ENCODE peak calls at places on chromosomes 16 and 17, in four cellular contexts. F, I, H and G are unnamed samples.

GRCh38 chr17:74213897-74214386 is 571 bp downstream of the TTYH2 start:
- DNase-seq in H (peak; percentile 44), F (no peak), I (no peak), G (no peak)

GRCh38 chr16:56878455-56878854 is 13.4 kb downstream of the SLC12A3 start:
- DNase-seq in H (no peak), I (no peak), F (no peak), G (no peak)

GRCh38 chr17:40331743-40332641 is 23.0 kb downstream of the RARA start:
- DNase-seq in I (no peak), F (peak; percentile 92), H (no peak), G (no peak)

GRCh38 chr16:89375021-89375420 is 115.3 kb downstream of the ANKRD11 start:
- DNase-seq in H (no peak), I (no peak), F (no peak), G (peak; percentile 61)

GRCh38 chr17:67378444-67379250 is 1.6 kb downstream of the PITPNC1 start:
- DNase-seq in I (no peak), H (peak; percentile 90), F (peak; percentile 81), G (peak; percentile 89)

GRCh38 chr16:69089091-69089912 is 16.2 kb upstream of the HAS3 start:
- DNase-seq in H (peak; percentile 75), F (peak; percentile 50), I (no peak), G (peak; percentile 82)

GRCh38 chr17:58587713-58588117 is 73.3 kb upstream of the MTMR4 start:
- DNase-seq in F (peak; percentile 53), H (peak; percentile 79), I (no peak), G (peak; percentile 72)

GRCh38 chr17:9987779-9988585 is 82.9 kb upstream of the RCVRN start:
- DNase-seq in F (peak; percentile 37), H (peak; percentile 68), I (no peak), G (peak; percentile 61)

GRCh38 chr17:21019976-21020575 is 22.7 kb downstream of the USP22 start:
- DNase-seq in I (no peak), H (peak; percentile 44), F (peak; percentile 69), G (peak; percentile 77)

GRCh38 chr17:73422121-73422520 is 110.3 kb upstream of the CDC42EP4 start:
- DNase-seq in F (no peak), H (no peak), I (no peak), G (no peak)

GRCh38 chr16:70681382-70682238 is 4.2 kb downstream of the MTSS2 start:
- DNase-seq in F (no peak), H (no peak), I (no peak), G (no peak)

GRCh38 chr17:81712468-81713003 is 452 bp downstream of the SLC25A10 start:
- DNase-seq in I (no peak), H (no peak), F (no peak), G (no peak)

GRCh38 chr17:38538906-38539305 is 66.8 kb downstream of the SRCIN1 start:
- DNase-seq in H (no peak), F (no peak), I (no peak), G (no peak)

GRCh38 chr17:34412534-34412933 is 49.5 kb upstream of the CCL1 start:
- DNase-seq in H (no peak), I (no peak), F (no peak), G (no peak)

GRCh38 chr17:32161506-32162365 is 19.4 kb downstream of the RHOT1 start:
- DNase-seq in F (no peak), I (peak; percentile 50), H (no peak), G (no peak)

GRCh38 chr17:66717680-66718079 is 117.2 kb upstream of the CACNG5 start:
- DNase-seq in I (no peak), H (no peak), F (no peak), G (peak; percentile 88)

GRCh38 chr17:16013943-16014407 is 14.4 kb downstream of the TTC19 start:
- DNase-seq in H (peak; percentile 64), I (peak; percentile 21), F (no peak), G (no peak)

GRCh38 chr17:34579979-34580684 is 750 bp downstream of the TMEM132E start:
- DNase-seq in I (no peak), F (peak; percentile 37), H (peak; percentile 72), G (no peak)

GRCh38 chr17:74759941-74760340 is 11.5 kb downstream of the NHERF1 start:
- DNase-seq in F (no peak), I (no peak), H (peak; percentile 54), G (no peak)

GRCh38 chr17:2051388-2052237 is 3.3 kb upstream of the HIC1 start:
- DNase-seq in H (no peak), I (no peak), F (no peak), G (no peak)
- H3K4me3 ChIP-seq in H (peak overlapping the region; percentile 50), I (no peak overlapping the region), F (peak overlapping the region; percentile 59), G (no peak overlapping the region)

DNA sequence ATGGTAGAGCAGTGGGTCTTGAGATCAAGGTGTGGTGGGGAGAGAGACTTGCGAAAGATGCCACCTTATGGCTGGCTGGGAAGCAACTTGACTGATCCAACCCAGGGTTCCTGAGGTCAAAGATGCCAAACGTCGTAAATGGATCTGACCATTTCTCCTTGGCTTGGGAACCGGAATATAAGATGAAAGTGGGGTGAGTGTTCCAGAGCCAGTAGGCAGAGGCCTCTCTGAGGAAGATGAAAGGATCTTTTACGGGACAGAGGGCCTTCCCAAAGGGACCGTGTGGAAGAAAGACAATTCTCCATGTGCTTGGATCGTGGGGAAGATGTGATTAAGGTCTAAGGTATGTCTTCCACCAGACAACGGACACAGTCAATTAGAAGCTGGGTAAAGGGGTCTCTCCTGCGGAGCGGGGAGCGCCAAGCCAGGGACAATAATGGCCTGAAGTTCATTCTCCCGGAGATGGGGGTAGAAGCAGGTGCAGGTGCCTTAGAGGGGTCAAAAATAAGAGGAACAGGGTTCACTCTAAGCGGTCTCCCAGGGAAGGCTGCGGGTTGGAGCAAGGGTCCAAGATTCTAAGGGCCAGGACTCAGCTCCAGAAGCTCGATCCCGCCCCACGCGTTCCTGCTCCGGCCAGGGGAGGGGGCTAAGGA is 802 bp downstream of the FXR2 start:
- DNase-seq in I (no peak), F (no peak), H (peak; percentile 17), G (no peak)
- TF ChIP-seq CTCF in I (no peak), F (no peak), H (no peak), G (no peak)

GRCh38 chr17:70104688-70105087 is 29.7 kb downstream of the KCNJ16 start:
- DNase-seq in F (no peak), H (no peak), I (no peak), G (no peak)
- H3K4me3 ChIP-seq in F (no peak overlapping the region), H (no peak overlapping the region), I (no peak overlapping the region), G (no peak overlapping the region)

GRCh38 chr16:72969812-72970211 is 78.1 kb downstream of the ZFHX3 start:
- DNase-seq in I (no peak), H (no peak), F (no peak), G (no peak)
- TF ChIP-seq CTCF in I (no peak), H (no peak), F (no peak), G (no peak)